ENCODE peak calls at places on chromosomes 7 and 10, in eight cellular contexts. F is glomerular endothelial cell; J is SK-MEL-5; B is hepatic stellate cell; N is aorta; R is CD4-positive, alpha-beta memory T cell; D is ELR; H is HFF-Myc. A is an unnamed sample.

GRCh38 chr10:123021517-123021916 is 12.7 kb downstream of the ACADSB start:
- DNase-seq in F (no peak), J (peak), B (no peak), N (no peak), R (no peak), D (peak), H (no peak), A (no peak)

GRCh38 chr7:3200504-3200903 is 100.5 kb upstream of the SDK1 start:
- DNase-seq in F (peak), J (peak), B (peak), N (no peak), R (no peak), D (peak), H (no peak), A (peak)

GRCh38 chr10:115572740-115573455 is 479.7 kb downstream of the ATRNL1 start:
- DNase-seq in F (no peak), J (peak), B (no peak), N (no peak), R (no peak), D (peak), H (no peak), A (no peak)

GRCh38 chr10:11898372-11899066 is 75.4 kb downstream of the PROSER2 start:
- DNase-seq in F (no peak), J (no peak), B (no peak), N (no peak), R (no peak), D (no peak), H (no peak), A (no peak)

GRCh38 chr10:12874501-12874900 is 127.0 kb downstream of the CCDC3 start:
- DNase-seq in F (no peak), J (no peak), B (no peak), N (no peak), R (no peak), D (no peak), H (no peak), A (no peak)

GRCh38 chr10:132536241-132536963 is 1.2 kb upstream of the INPP5A start:
- DNase-seq in F (no peak), J (no peak), B (no peak), N (peak), R (no peak), D (peak), H (no peak), A (no peak)

GRCh38 chr10:33413093-33413442 is 78.6 kb upstream of the NRP1 start:
- DNase-seq in F (no peak), J (no peak), B (no peak), N (no peak), R (no peak), D (peak), H (no peak), A (no peak)

GRCh38 chr10:6058677-6059475 is 3.3 kb downstream of the IL2RA start:
- DNase-seq in F (no peak), J (no peak), B (no peak), N (no peak), R (no peak), D (no peak), H (no peak), A (no peak)

GRCh38 chr7:111266613-111267012 is 175.7 kb downstream of the LRRN3 start:
- DNase-seq in F (no peak), J (no peak), B (peak), N (no peak), R (no peak), D (peak), H (peak), A (no peak)

GRCh38 chr7:1603346-1604211 is 33.7 kb upstream of the PSMG3 start:
- DNase-seq in F (no peak), J (no peak), B (no peak), N (no peak), R (no peak), D (no peak), H (no peak), A (no peak)

GRCh38 chr10:59434463-59435326 is 72.3 kb upstream of the FAM13C start:
- DNase-seq in F (peak), J (no peak), B (peak), N (no peak), R (no peak), D (peak), H (no peak), A (no peak)

GRCh38 chr10:18665815-18666558 is 6.8 kb downstream of the ARL5B start:
- DNase-seq in F (no peak), J (no peak), B (peak), N (no peak), R (no peak), D (peak), H (no peak), A (no peak)

GRCh38 chr10:109624939-109625338 is 298.4 kb downstream of the XPNPEP1 start:
- DNase-seq in F (no peak), J (no peak), B (no peak), N (no peak), R (no peak), D (no peak), H (no peak), A (no peak)

GRCh38 chr7:157004050-157004838 is 6.2 kb downstream of the MNX1 start:
- DNase-seq in F (no peak), J (no peak), B (no peak), N (no peak), R (no peak), D (peak), H (no peak), A (no peak)

GRCh38 chr7:94336009-94336408 is 58.7 kb upstream of the COL1A2 start:
- DNase-seq in F (no peak), J (peak), B (no peak), N (no peak), R (no peak), D (no peak), H (no peak), A (no peak)